ENCODE peak calls at places on chromosomes 13 and 19, in four cellular contexts. T is K562, B is esophagus squamous epithelium, O is WERI-Rb-1. G is an unnamed sample. For H3K9me3, the result is how much of the 10 kb centered on the place peaks cover.

GRCh38 chr13:22103628-22104027 is 432.8 kb downstream of the FGF9 start:
- DNase-seq in T (no peak), B (no peak), O (no peak), G (no peak)

GRCh38 chr13:29920018-29920643 is 69.7 kb upstream of the UBL3 start:
- DNase-seq in T (no peak), B (no peak), O (no peak), G (no peak)

GRCh38 chr13:50171585-50172282 is 156.5 kb downstream of the KCNRG start:
- DNase-seq in T (no peak), B (no peak), O (no peak), G (no peak)

GRCh38 chr13:94706854-94707399 is 5.4 kb downstream of the SOX21 start:
- DNase-seq in T (no peak), B (no peak), O (no peak), G (no peak)

GRCh38 chr19:30518965-30519606 is 146.9 kb downstream of the ZNF536 start:
- DNase-seq in T (no peak), B (no peak), O (no peak), G (no peak)

GRCh38 chr13:36815069-36815468 is 4.0 kb upstream of the RFXAP start:
- DNase-seq in T (no peak), B (no peak), O (no peak), G (no peak)

GRCh38 chr13:109979186-109979585 is 192.8 kb upstream of the IRS2 start:
- DNase-seq in T (no peak), B (no peak), O (no peak), G (peak)

GRCh38 chr19:8915997-8916396 is 83.8 kb downstream of the MBD3L1 start:
- DNase-seq in T (no peak), B (no peak), O (no peak), G (no peak)

GRCh38 chr13:40486518-40487163 is 179.8 kb downstream of the FOXO1 start:
- DNase-seq in T (no peak), B (no peak), O (no peak), G (no peak)

GRCh38 chr13:110869805-110870706 is 44.8 kb downstream of the ANKRD10 start:
- DNase-seq in T (peak), B (peak), O (no peak), G (peak)

GRCh38 chr13:39875583-39875982 is 220.1 kb downstream of the COG6 start:
- DNase-seq in T (no peak), B (no peak), O (no peak), G (no peak)

GRCh38 chr19:4755459-4755858 is 31.8 kb upstream of the DPP9 start:
- DNase-seq in T (no peak), B (no peak), O (no peak), G (no peak)

GRCh38 chr19:4758659-4759058 is 32.9 kb upstream of the FEM1A start:
- DNase-seq in T (no peak), B (no peak), O (no peak), G (no peak)

GRCh38 chr19:4749870-4750269 is 26.2 kb upstream of the DPP9 start:
- DNase-seq in T (no peak), B (no peak), O (no peak), G (no peak)

GRCh38 chr19:4758082-4758481 is 33.5 kb upstream of the FEM1A start:
- DNase-seq in T (no peak), B (no peak), O (no peak), G (no peak)

GRCh38 chr19:4754248-4754647 is 30.6 kb upstream of the DPP9 start:
- DNase-seq in T (no peak), B (no peak), O (no peak), G (no peak)
- H3K9me3 ChIP-seq in T (under half), B (under half), O (under half), G (under half)

DNA sequence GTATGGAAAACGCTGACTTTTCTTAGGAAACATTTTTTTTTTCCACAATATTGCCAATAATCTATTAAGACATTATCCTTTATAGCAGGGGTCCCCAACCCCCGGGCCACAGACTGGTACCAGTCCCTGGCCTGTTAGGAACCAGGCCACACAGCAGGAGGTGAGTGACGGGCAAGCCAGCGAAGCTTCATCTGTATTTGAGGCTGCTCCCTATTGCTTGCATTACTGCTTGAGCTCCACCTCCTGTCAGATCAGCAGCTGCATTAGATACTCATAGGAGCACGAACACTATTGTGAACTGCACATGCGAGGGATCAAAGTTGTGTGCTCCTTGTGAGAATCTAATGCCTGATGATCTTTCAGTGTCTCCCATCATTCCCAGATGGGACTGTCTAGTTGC is 793.7 kb downstream of the SLITRK5 start:
- DNase-seq in T (no peak), B (no peak), O (no peak), G (no peak)
- TF ChIP-seq CTCF in T (no peak), B (no peak), O (no peak), G (no peak)

DNA sequence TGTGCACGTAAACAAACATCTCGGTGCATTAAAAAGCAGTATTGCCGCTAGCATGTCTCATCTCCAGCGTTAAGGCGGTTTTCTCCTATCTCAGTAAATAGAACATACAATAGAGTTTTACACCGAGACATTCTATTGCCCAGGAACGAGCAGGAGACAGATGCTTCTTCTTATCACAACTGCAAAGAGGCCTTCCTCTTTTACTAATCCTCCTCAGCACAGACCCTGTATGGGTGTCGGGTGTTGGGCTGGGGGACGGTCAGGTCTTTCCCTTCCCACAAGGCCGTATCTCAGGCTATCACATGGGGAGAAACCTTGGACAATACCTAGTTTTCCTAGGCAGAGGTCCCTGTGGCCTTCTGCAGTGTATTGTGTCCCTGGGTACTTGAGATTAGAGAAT is 21.2 kb downstream of the ZNF233 start:
- DNase-seq in T (no peak), B (no peak), O (no peak), G (no peak)
- H3K9me3 ChIP-seq in T (under half), B (under half), O (under half), G (under half)

DNA sequence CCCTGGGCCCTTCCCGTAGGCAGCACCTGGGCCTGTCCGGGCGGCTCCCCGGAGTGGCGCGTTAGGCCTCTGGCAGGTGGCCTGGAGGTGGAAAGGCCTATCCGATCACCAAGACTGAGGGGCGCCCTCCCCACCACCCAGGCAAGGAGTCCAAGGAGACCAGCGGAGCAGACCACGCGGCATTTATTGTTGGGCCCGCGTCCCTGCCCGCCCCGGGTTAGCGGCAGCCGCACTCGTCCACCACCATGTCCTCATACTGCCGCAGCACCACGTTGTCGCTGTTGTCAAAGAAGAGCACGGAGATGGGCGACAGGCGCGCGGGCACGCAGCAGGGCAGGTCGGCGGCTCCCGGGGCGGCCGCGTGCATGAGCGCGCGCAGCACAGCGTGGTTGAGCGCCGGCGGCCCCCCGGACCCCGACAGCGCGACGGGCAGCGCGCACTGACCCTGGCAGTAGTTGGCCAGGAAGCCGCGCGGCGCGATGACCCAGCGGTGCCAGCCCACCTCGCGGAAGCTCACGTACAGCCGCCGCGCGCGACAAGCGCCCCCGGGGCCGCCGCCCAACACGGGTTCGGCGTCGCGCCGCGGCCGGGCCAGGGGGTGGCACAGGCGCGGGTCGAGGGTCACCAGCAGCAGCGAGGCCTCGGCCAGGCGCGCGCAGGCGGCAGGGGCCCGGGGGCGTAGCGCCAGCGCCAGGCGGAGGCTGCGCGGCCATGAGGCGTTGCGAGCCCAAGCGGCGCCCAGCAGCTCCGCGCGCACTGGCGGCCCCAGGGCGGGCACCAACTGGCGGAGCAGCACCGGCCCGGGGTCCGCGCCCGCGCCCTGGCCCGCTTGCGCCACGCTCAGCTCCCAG is 27.4 kb downstream of the CERS1 start:
- DNase-seq in T (no peak), B (no peak), O (no peak), G (no peak)
- TF ChIP-seq CTCF in T (no peak), B (no peak), O (no peak), G (no peak)

GRCh38 chr13:98557934-98558630 is 18.8 kb downstream of the STK24 start:
- DNase-seq in T (no peak), B (no peak), O (peak), G (no peak)
- H3K9me3 ChIP-seq in T (under half), B (under half), O (under half), G (under half)

GRCh38 chr13:25116044-25116443 is 20.1 kb downstream of the PABPC3 start:
- DNase-seq in T (no peak), B (no peak), O (no peak), G (no peak)

GRCh38 chr13:25112856-25113255 is 16.9 kb downstream of the PABPC3 start:
- DNase-seq in T (no peak), B (no peak), O (peak), G (no peak)

GRCh38 chr13:25111557-25111956 is 15.6 kb downstream of the PABPC3 start:
- DNase-seq in T (no peak), B (no peak), O (no peak), G (no peak)

GRCh38 chr13:25117312-25117711 is 21.4 kb downstream of the PABPC3 start:
- DNase-seq in T (no peak), B (no peak), O (no peak), G (no peak)

DNA sequence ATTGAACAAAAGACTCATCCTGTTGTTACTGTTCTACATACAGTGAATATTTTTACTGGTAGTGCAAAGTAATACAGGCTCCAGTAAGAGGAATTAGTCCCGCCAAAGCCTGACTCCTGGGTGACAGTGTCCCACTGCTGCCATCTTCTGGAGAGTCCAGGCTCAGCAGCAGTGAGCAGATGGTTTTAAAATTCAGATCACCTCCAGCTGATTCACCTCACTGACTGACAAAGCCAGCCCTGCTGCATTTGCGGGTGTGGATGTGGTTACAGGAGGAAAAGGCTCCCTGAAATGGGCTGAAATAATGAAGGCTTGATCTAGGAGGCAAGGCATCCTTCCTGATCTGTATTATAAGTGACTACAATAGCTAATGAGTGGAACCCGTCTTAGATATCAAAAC is 18.3 kb downstream of the PABPC3 start:
- DNase-seq in T (peak), B (no peak), O (peak), G (peak)
- TF ChIP-seq CTCF in T (peak), B (peak), O (peak), G (peak)

DNA sequence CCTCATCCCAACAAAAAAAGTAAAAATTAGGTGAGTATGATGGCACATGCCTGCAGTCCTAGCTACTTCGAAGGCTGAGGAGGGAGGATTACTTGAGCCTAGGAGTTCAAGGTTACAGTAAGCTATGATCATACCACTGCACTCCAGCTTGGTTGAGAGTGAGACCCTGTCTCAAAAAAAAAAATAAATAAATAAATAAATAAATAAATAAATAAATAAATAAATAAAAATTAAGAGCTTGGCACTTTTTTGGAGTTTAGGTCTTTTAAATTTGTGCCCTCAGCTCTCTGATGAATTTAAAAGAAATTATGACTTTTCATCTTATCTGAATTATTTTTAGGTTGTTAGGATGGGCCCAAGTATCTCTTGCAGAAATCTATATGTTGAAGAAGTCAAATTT is 8.9 kb downstream of the ZNF420 start:
- DNase-seq in T (no peak), B (no peak), O (no peak), G (no peak)
- H3K9me3 ChIP-seq in T (under half), B (under half), O (under half), G (under half)

GRCh38 chr13:66795636-66796035 is 434.5 kb downstream of the PCDH9 start:
- DNase-seq in T (no peak), B (no peak), O (no peak), G (no peak)
- TF ChIP-seq CTCF in T (no peak), B (no peak), O (no peak), G (no peak)

DNA sequence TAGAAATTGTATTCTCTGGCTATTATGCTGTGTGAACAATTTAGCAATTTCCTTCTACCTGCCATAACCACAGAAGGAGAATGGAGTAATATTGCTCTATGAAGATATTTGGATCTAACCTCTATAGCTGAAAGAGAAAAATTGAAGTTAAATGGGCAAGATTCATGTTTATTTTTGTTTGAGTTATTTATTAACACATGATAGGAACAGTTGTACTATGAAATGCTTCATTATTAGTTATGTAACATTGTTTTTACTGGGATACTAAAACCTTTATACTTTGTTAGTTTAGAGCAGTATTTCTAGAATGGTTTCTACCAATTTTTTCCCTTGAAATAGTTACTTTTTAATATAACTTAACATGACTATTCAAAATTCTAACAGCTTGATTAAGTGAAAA is 27.3 kb upstream of the VWA8 start:
- DNase-seq in T (no peak), B (no peak), O (no peak), G (no peak)
- H3K9me3 ChIP-seq in T (under half), B (under half), O (under half), G (under half)

G was measured in keratinocyte.